ENCODE peak calls at places on chromosomes 1 and 21, in nine cellular contexts. B is spleen, I is tibial nerve, M is breast epithelium, N is endothelial cell of umbilical vein, S is gastrocnemius medialis, Q is uterus, E is thyroid gland, L is testis. H is an unnamed sample.

GRCh38 chr1:211068976-211069375 is 65.0 kb downstream of the KCNH1 start:
- DNase-seq in B (no peak), I (no peak), M (no peak), N (no peak), S (no peak), Q (no peak), E (no peak), L (no peak), H (no peak)

GRCh38 chr1:107254306-107254705 is 113.5 kb downstream of the NTNG1 start:
- DNase-seq in B (no peak), I (no peak), M (no peak), N (no peak), S (no peak), Q (no peak), E (no peak), L (no peak), H (no peak)

GRCh38 chr1:246269466-246269865 is 237.6 kb downstream of the SMYD3 start:
- DNase-seq in B (no peak), I (no peak), M (no peak), N (no peak), S (no peak), Q (no peak), E (no peak), L (no peak), H (no peak)

GRCh38 chr1:201328576-201328975 is 45.3 kb downstream of the PKP1 start:
- DNase-seq in B (peak; percentile 47), I (no peak), M (no peak), N (no peak), S (no peak), Q (no peak), E (no peak), L (no peak), H (no peak)

GRCh38 chr1:160260436-160261382 is 1.6 kb downstream of the DCAF8 start:
- DNase-seq in B (no peak), I (no peak), M (no peak), N (peak; percentile 87), S (no peak), Q (no peak), E (peak; percentile 50), L (peak; percentile 17), H (no peak)

GRCh38 chr1:82390627-82391026 is 589.9 kb downstream of the ADGRL2 start:
- DNase-seq in B (no peak), I (no peak), M (no peak), N (no peak), S (no peak), Q (no peak), E (no peak), L (no peak), H (no peak)

GRCh38 chr1:160376525-160377131 is 9.8 kb downstream of the NHLH1 start:
- DNase-seq in B (no peak), I (no peak), M (no peak), N (peak; percentile 65), S (no peak), Q (no peak), E (no peak), L (peak; percentile 33), H (peak; percentile 38)

GRCh38 chr1:81803423-81804103 is 2.8 kb downstream of the ADGRL2 start:
- DNase-seq in B (no peak), I (no peak), M (no peak), N (peak; percentile 54), S (no peak), Q (no peak), E (peak; percentile 14), L (peak; percentile 28), H (peak; percentile 15)

GRCh38 chr21:27622636-27623035 is 655.7 kb upstream of the ADAMTS5 start:
- DNase-seq in B (no peak), I (no peak), M (no peak), N (no peak), S (no peak), Q (no peak), E (no peak), L (no peak), H (no peak)

GRCh38 chr1:55052221-55053142 is 13.1 kb downstream of the PCSK9 start:
- DNase-seq in B (no peak), I (no peak), M (no peak), N (no peak), S (peak; percentile 36), Q (no peak), E (no peak), L (no peak), H (no peak)

GRCh38 chr1:109151146-109151545 is 37.2 kb downstream of the ELAPOR1 start:
- DNase-seq in B (no peak), I (no peak), M (peak; percentile 27), N (peak; percentile 57), S (no peak), Q (no peak), E (peak; percentile 24), L (peak; percentile 51), H (peak; percentile 69)

GRCh38 chr21:37658121-37658993 is 257.9 kb downstream of the KCNJ6 start:
- DNase-seq in B (no peak), I (no peak), M (no peak), N (no peak), S (no peak), Q (no peak), E (no peak), L (no peak), H (peak; percentile 19)

GRCh38 chr1:212479188-212479587 is 46.5 kb downstream of the NENF start:
- DNase-seq in B (no peak), I (no peak), M (no peak), N (peak; percentile 32), S (no peak), Q (no peak), E (no peak), L (no peak), H (no peak)

GRCh38 chr1:22889213-22889827 is 83.3 kb downstream of the LACTBL1 start:
- DNase-seq in B (no peak), I (no peak), M (no peak), N (peak; percentile 81), S (no peak), Q (no peak), E (peak; percentile 30), L (peak; percentile 42), H (peak; percentile 25)

GRCh38 chr1:33383489-33383888 is 47.4 kb downstream of the PHC2 start:
- DNase-seq in B (no peak), I (no peak), M (no peak), N (no peak), S (no peak), Q (no peak), E (no peak), L (no peak), H (no peak)

GRCh38 chr1:33381979-33382378 is 48.9 kb downstream of the PHC2 start:
- DNase-seq in B (no peak), I (no peak), M (no peak), N (no peak), S (no peak), Q (no peak), E (no peak), L (no peak), H (no peak)

GRCh38 chr1:33380811-33381210 is 50.1 kb downstream of the PHC2 start:
- DNase-seq in B (no peak), I (no peak), M (no peak), N (no peak), S (no peak), Q (no peak), E (no peak), L (no peak), H (no peak)

GRCh38 chr1:33383974-33384767 is 46.7 kb downstream of the PHC2 start:
- DNase-seq in B (no peak), I (no peak), M (no peak), N (peak; percentile 29), S (no peak), Q (peak; percentile 37), E (no peak), L (no peak), H (no peak)

GRCh38 chr1:33382651-33383415 is 48.1 kb downstream of the PHC2 start:
- DNase-seq in B (no peak), I (no peak), M (no peak), N (no peak), S (no peak), Q (no peak), E (no peak), L (no peak), H (no peak)
- H3K27ac ChIP-seq in B (peak overlapping the region; percentile 16), I (no peak overlapping the region), M (peak overlapping the region; percentile 80), N (no peak overlapping the region), S (peak overlapping the region; percentile 68), Q (no peak overlapping the region), E (no peak overlapping the region), L (no peak overlapping the region), H (no peak overlapping the region)

DNA sequence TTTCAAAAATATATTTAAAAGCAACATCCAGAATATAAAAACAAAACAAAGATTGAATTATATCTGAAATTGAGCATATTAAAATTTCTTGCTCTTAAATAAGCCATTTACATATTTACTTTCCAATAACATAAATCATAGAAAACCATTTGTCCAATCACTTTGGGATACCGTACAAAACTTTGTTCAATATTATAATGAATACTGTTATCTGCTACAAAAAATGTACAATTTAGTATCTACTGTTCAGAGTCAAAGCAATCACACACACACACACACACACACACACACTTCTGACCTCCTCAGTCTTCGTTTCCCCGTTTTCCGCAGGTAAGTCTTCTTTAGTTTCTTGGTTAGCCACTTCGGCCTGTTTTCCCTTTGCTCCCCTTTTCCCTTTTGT is 4.0 kb downstream of the HMGN1 start:
- DNase-seq in B (no peak), I (no peak), M (no peak), N (no peak), S (no peak), Q (no peak), E (no peak), L (no peak), H (no peak)
- H3K4me1 ChIP-seq in B (peaks cover 39% of the 10 kb centered on the region), I (no peaks in the 10 kb centered on the region), M (no peaks in the 10 kb centered on the region), N (peaks cover 31% of the 10 kb centered on the region), S (peaks cover 14% of the 10 kb centered on the region), Q (no peaks in the 10 kb centered on the region), E (peaks cover 5% of the 10 kb centered on the region), L (peaks cover 20% of the 10 kb centered on the region), H (peaks cover 22% of the 10 kb centered on the region)

DNA sequence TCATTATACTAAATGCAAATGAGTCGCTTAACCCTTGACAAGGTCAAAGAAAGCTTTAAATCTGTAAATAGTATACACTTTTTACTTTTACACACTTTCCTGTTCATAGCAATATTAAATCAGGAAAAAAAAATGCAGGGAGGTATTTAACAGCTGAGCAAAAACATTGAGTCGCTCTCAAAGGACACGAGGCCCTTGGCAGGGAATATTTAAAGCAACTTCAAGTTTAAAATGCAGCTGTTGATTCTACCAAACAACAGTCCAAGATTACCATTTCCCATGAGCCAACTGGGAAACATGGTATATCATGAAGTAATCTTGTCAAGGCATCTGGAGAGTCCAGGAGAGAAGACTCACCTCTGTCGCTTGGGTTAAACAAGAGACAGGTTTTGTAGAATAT is 62.7 kb downstream of the CAPN2 start:
- DNase-seq in B (no peak), I (no peak), M (no peak), N (peak; percentile 11), S (no peak), Q (no peak), E (no peak), L (no peak), H (no peak)
- TF ChIP-seq POLR2A in B (no peak), I (no peak), M (no peak), N (no peak), S (no peak), Q (no peak), E (no peak), L (no peak), H (no peak)

DNA sequence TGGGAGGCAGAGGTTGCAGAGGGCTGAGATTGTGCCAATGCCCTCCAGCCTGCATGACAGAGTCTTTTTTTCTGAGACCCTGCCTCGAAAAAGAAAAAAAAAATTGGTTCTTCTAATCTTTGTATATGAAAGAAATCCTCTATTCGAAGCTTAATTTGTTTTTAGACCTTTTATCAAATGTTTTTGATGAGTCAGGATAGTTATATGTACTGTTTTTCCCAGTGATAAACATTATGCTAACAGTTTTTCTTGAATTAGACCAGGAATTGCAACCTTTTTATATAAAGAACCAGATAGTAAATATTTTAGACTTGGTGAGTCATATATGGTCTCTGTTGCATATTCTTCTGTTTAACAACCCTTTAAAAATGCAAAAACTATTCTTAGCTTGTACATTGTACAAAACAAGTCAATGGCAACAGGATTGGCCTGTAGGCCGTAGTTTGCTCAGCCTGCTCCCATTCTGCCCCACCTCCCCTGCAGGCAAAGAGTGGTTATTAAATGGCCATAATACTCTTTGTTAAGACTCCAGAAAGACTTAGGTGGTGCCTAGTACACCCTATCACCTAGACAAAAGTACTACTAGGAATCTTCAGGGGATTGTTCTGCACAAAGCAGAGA is 45.2 kb downstream of the LYST start:
- DNase-seq in B (no peak), I (no peak), M (no peak), N (no peak), S (no peak), Q (no peak), E (no peak), L (no peak), H (no peak)
- H3K27ac ChIP-seq in B (no peak overlapping the region), I (no peak overlapping the region), M (no peak overlapping the region), N (no peak overlapping the region), S (no peak overlapping the region), Q (peak overlapping the region; percentile 49), E (no peak overlapping the region), L (no peak overlapping the region), H (no peak overlapping the region)

H was measured in body of pancreas.